ENCODE peak calls at places on chromosome 16, in five cellular contexts. U is head of caudate nucleus, G is RWPE1, M is Karpas-422, K is adrenal gland. H is an unnamed sample.

GRCh38 chr16:29663829-29664132 is 734 bp downstream of the SPN start:
- DNase-seq in U (no peak), G (no peak), M (no peak), K (no peak), H (no peak)

GRCh38 chr16:49833055-49833454 is 22.9 kb downstream of the ZNF423 start:
- DNase-seq in U (no peak), G (no peak), M (no peak), K (no peak), H (no peak)

GRCh38 chr16:88376835-88377726 is 5.7 kb upstream of the ZNF469 start:
- DNase-seq in U (no peak), G (no peak), M (no peak), K (no peak), H (no peak)

GRCh38 chr16:81703177-81704155 is 75.6 kb upstream of the PLCG2 start:
- DNase-seq in U (peak; percentile 38), G (peak; percentile 42), M (no peak), K (peak; percentile 73), H (peak; percentile 81)

GRCh38 chr16:16004314-16004749 is 54.9 kb downstream of the ABCC1 start:
- DNase-seq in U (no peak), G (no peak), M (no peak), K (no peak), H (no peak)

GRCh38 chr16:60230666-60231065 is 1496.5 kb upstream of the GOT2 start:
- DNase-seq in U (no peak), G (no peak), M (no peak), K (no peak), H (no peak)

GRCh38 chr16:64920211-64920610 is 201.7 kb downstream of the CDH11 start:
- DNase-seq in U (no peak), G (no peak), M (no peak), K (no peak), H (no peak)

GRCh38 chr16:86414991-86415740 is 95.2 kb upstream of the FOXF1 start:
- DNase-seq in U (no peak), G (no peak), M (peak; percentile 9), K (no peak), H (no peak)

GRCh38 chr16:84970447-84971127 is 40.7 kb downstream of the ZDHHC7 start:
- DNase-seq in U (peak; percentile 80), G (peak; percentile 72), M (peak; percentile 92), K (peak; percentile 78), H (peak; percentile 90)

GRCh38 chr16:54363760-54364159 is 77.2 kb upstream of the IRX3 start:
- DNase-seq in U (no peak), G (no peak), M (no peak), K (no peak), H (no peak)

GRCh38 chr16:30009990-30010816 is 624 bp downstream of the DOC2A start:
- DNase-seq in U (no peak), G (no peak), M (no peak), K (no peak), H (no peak)

GRCh38 chr16:86437348-86437747 is 73.0 kb upstream of the FOXF1 start:
- DNase-seq in U (no peak), G (no peak), M (no peak), K (no peak), H (no peak)

GRCh38 chr16:9139965-9140364 is 48.5 kb downstream of the HAPSTR1 start:
- DNase-seq in U (no peak), G (peak; percentile 38), M (peak; percentile 82), K (no peak), H (no peak)

H was measured in islet precursor cell.